ENCODE peak calls at places on chromosomes 13 and 19, in ten cellular contexts. One of them, this sample, is unnamed.

GRCh38 chr13:86846501-86846900 is 824.7 kb upstream of the SLITRK5 start:
- DNase-seq in A673: no peak
- DNase-seq in esophagus muscularis mucosa: no peak
- DNase-seq in progenitor cell of endocrine pancreas: no peak
- DNase-seq in Peyer's patch: no peak
- DNase-seq in WTC11: no peak
- DNase-seq in HepG2: no peak
- DNase-seq in heart right ventricle: no peak
- DNase-seq in nephron progenitor cell: no peak
- DNase-seq in hepatocyte: no peak
- DNase-seq in this sample: no peak

GRCh38 chr13:27288397-27288796 is 17.8 kb downstream of the RASL11A start:
- DNase-seq in A673: no peak
- DNase-seq in esophagus muscularis mucosa: no peak
- DNase-seq in progenitor cell of endocrine pancreas: no peak
- DNase-seq in Peyer's patch: no peak
- DNase-seq in WTC11: no peak
- DNase-seq in HepG2: no peak
- DNase-seq in heart right ventricle: no peak
- DNase-seq in nephron progenitor cell: no peak
- DNase-seq in hepatocyte: no peak
- DNase-seq in this sample: no peak

GRCh38 chr13:99527346-99527745 is 26.1 kb downstream of the TM9SF2 start:
- DNase-seq in A673: no peak
- DNase-seq in esophagus muscularis mucosa: no peak
- DNase-seq in progenitor cell of endocrine pancreas: no peak
- DNase-seq in Peyer's patch: no peak
- DNase-seq in WTC11: no peak
- DNase-seq in HepG2: no peak
- DNase-seq in heart right ventricle: no peak
- DNase-seq in nephron progenitor cell: no peak
- DNase-seq in hepatocyte: no peak
- DNase-seq in this sample: no peak

GRCh38 chr13:71876648-71877279 is 9.8 kb upstream of the DACH1 start:
- DNase-seq in A673: no peak
- DNase-seq in esophagus muscularis mucosa: no peak
- DNase-seq in progenitor cell of endocrine pancreas: no peak
- DNase-seq in Peyer's patch: no peak
- DNase-seq in WTC11: no peak
- DNase-seq in HepG2: no peak
- DNase-seq in heart right ventricle: no peak
- DNase-seq in nephron progenitor cell: no peak
- DNase-seq in hepatocyte: no peak
- DNase-seq in this sample: no peak

GRCh38 chr19:23817519-23817918 is 58.8 kb upstream of the ZNF681 start:
- DNase-seq in A673: peak; percentile 3
- DNase-seq in esophagus muscularis mucosa: no peak
- DNase-seq in progenitor cell of endocrine pancreas: no peak
- DNase-seq in Peyer's patch: peak; percentile 59
- DNase-seq in WTC11: peak; percentile 53
- DNase-seq in HepG2: peak; percentile 22
- DNase-seq in heart right ventricle: peak; percentile 21
- DNase-seq in nephron progenitor cell: no peak
- DNase-seq in hepatocyte: peak; percentile 47
- DNase-seq in this sample: no peak

GRCh38 chr19:3544742-3545668 is 6.0 kb downstream of the TEKTIP1 start:
- DNase-seq in A673: peak; percentile 61
- DNase-seq in esophagus muscularis mucosa: no peak
- DNase-seq in progenitor cell of endocrine pancreas: peak; percentile 80
- DNase-seq in Peyer's patch: peak; percentile 86
- DNase-seq in WTC11: peak; percentile 93
- DNase-seq in HepG2: peak; percentile 35
- DNase-seq in heart right ventricle: peak; percentile 83
- DNase-seq in nephron progenitor cell: peak; percentile 89
- DNase-seq in hepatocyte: peak; percentile 58
- DNase-seq in this sample: peak; percentile 92

GRCh38 chr13:85970727-85971126 is 171.5 kb upstream of the SLITRK6 start:
- DNase-seq in A673: peak; percentile 3
- DNase-seq in esophagus muscularis mucosa: no peak
- DNase-seq in progenitor cell of endocrine pancreas: no peak
- DNase-seq in Peyer's patch: no peak
- DNase-seq in WTC11: no peak
- DNase-seq in HepG2: no peak
- DNase-seq in heart right ventricle: no peak
- DNase-seq in nephron progenitor cell: no peak
- DNase-seq in hepatocyte: no peak
- DNase-seq in this sample: no peak

GRCh38 chr13:36675213-36675536 is 1.4 kb downstream of the SERTM1 start:
- DNase-seq in A673: peak; percentile 22
- DNase-seq in esophagus muscularis mucosa: no peak
- DNase-seq in progenitor cell of endocrine pancreas: no peak
- DNase-seq in Peyer's patch: no peak
- DNase-seq in WTC11: no peak
- DNase-seq in HepG2: no peak
- DNase-seq in heart right ventricle: no peak
- DNase-seq in nephron progenitor cell: no peak
- DNase-seq in hepatocyte: no peak
- DNase-seq in this sample: no peak

GRCh38 chr19:51901860-51902259 is 3.0 kb downstream of the ZNF649 start:
- DNase-seq in A673: no peak
- DNase-seq in esophagus muscularis mucosa: no peak
- DNase-seq in progenitor cell of endocrine pancreas: no peak
- DNase-seq in Peyer's patch: no peak
- DNase-seq in WTC11: no peak
- DNase-seq in HepG2: no peak
- DNase-seq in heart right ventricle: no peak
- DNase-seq in nephron progenitor cell: no peak
- DNase-seq in hepatocyte: no peak
- DNase-seq in this sample: no peak

GRCh38 chr19:48169585-48169973 is 565 bp downstream of the LIG1 start:
- DNase-seq in A673: peak; percentile 75
- DNase-seq in esophagus muscularis mucosa: peak; percentile 92
- DNase-seq in progenitor cell of endocrine pancreas: peak; percentile 82
- DNase-seq in Peyer's patch: peak; percentile 95
- DNase-seq in WTC11: peak; percentile 93
- DNase-seq in HepG2: peak; percentile 45
- DNase-seq in heart right ventricle: peak; percentile 79
- DNase-seq in nephron progenitor cell: peak; percentile 90
- DNase-seq in hepatocyte: peak; percentile 95
- DNase-seq in this sample: peak; percentile 95
- TF ChIP-seq CTCF in A673: no peak
- TF ChIP-seq CTCF in esophagus muscularis mucosa: no peak
- TF ChIP-seq CTCF in progenitor cell of endocrine pancreas: peak; percentile 20
- TF ChIP-seq CTCF in Peyer's patch: no peak
- TF ChIP-seq CTCF in WTC11: no peak
- TF ChIP-seq CTCF in HepG2: no peak
- TF ChIP-seq CTCF in heart right ventricle: no peak
- TF ChIP-seq CTCF in nephron progenitor cell: no peak
- TF ChIP-seq CTCF in hepatocyte: no peak
- TF ChIP-seq CTCF in this sample: no peak

DNA sequence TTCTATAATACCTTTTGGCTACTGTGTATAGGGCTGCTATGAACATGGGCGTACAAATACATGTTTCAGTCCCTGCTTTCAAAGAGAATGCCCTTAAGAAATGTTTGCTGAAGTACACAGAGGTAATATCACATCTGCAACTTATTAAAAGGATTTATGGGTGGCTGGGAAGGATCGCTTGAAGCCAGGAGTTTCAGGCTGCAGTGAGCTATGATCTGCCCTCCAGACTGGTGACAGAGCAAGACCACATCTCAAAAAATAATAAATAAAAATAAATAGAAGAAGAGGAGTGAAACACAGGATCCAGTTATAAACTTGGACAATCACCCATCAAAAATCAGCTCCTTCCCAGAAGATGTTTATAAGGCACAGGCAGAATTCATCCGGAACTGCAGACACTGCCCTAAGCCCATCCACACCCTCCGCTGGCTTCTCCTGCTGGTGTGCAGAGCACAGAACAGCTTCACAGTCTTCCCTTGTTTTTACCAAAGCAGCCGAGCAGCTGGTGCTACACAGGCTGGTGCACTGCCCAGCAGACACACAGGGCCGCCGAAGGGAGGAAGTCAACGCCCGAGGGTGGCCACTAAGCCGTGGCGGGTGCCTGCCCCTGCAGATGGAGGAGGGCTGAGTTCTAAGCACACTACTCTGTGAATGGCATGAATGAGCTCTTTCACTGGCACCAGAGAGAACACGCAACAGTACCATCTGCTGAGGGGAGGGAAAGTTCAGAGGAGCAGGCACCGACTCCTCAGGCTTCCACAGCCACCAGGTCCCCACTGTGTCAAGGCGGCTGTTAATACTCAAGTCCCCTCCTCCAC is 44.0 kb downstream of the BRD4 start:
- DNase-seq in A673: peak; percentile 44
- DNase-seq in esophagus muscularis mucosa: no peak
- DNase-seq in progenitor cell of endocrine pancreas: no peak
- DNase-seq in Peyer's patch: peak; percentile 81
- DNase-seq in WTC11: no peak
- DNase-seq in HepG2: no peak
- DNase-seq in heart right ventricle: no peak
- DNase-seq in nephron progenitor cell: no peak
- DNase-seq in hepatocyte: no peak
- DNase-seq in this sample: no peak
- TF ChIP-seq CTCF in A673: no peak
- TF ChIP-seq CTCF in esophagus muscularis mucosa: no peak
- TF ChIP-seq CTCF in progenitor cell of endocrine pancreas: no peak
- TF ChIP-seq CTCF in Peyer's patch: no peak
- TF ChIP-seq CTCF in WTC11: no peak
- TF ChIP-seq CTCF in HepG2: no peak
- TF ChIP-seq CTCF in heart right ventricle: no peak
- TF ChIP-seq CTCF in nephron progenitor cell: no peak
- TF ChIP-seq CTCF in hepatocyte: no peak
- TF ChIP-seq CTCF in this sample: no peak

GRCh38 chr19:29664753-29665214 is 477 bp upstream of the PLEKHF1 start:
- DNase-seq in A673: no peak
- DNase-seq in esophagus muscularis mucosa: no peak
- DNase-seq in progenitor cell of endocrine pancreas: no peak
- DNase-seq in Peyer's patch: no peak
- DNase-seq in WTC11: no peak
- DNase-seq in HepG2: no peak
- DNase-seq in heart right ventricle: no peak
- DNase-seq in nephron progenitor cell: no peak
- DNase-seq in hepatocyte: no peak
- DNase-seq in this sample: no peak
- TF ChIP-seq CTCF in A673: no peak
- TF ChIP-seq CTCF in esophagus muscularis mucosa: no peak
- TF ChIP-seq CTCF in progenitor cell of endocrine pancreas: peak; percentile 25
- TF ChIP-seq CTCF in Peyer's patch: peak; percentile 15
- TF ChIP-seq CTCF in WTC11: no peak
- TF ChIP-seq CTCF in HepG2: peak; percentile 42
- TF ChIP-seq CTCF in heart right ventricle: peak; percentile 53
- TF ChIP-seq CTCF in nephron progenitor cell: no peak
- TF ChIP-seq CTCF in hepatocyte: no peak
- TF ChIP-seq CTCF in this sample: no peak

GRCh38 chr13:40970803-40971202 is 48.3 kb downstream of the ELF1 start:
- DNase-seq in A673: no peak
- DNase-seq in esophagus muscularis mucosa: no peak
- DNase-seq in progenitor cell of endocrine pancreas: no peak
- DNase-seq in Peyer's patch: no peak
- DNase-seq in WTC11: no peak
- DNase-seq in HepG2: no peak
- DNase-seq in heart right ventricle: no peak
- DNase-seq in nephron progenitor cell: no peak
- DNase-seq in hepatocyte: no peak
- DNase-seq in this sample: no peak

GRCh38 chr13:40971321-40971720 is 47.8 kb downstream of the ELF1 start:
- DNase-seq in A673: no peak
- DNase-seq in esophagus muscularis mucosa: no peak
- DNase-seq in progenitor cell of endocrine pancreas: no peak
- DNase-seq in Peyer's patch: no peak
- DNase-seq in WTC11: no peak
- DNase-seq in HepG2: no peak
- DNase-seq in heart right ventricle: no peak
- DNase-seq in nephron progenitor cell: no peak
- DNase-seq in hepatocyte: no peak
- DNase-seq in this sample: no peak

GRCh38 chr13:40975441-40975840 is 43.7 kb downstream of the ELF1 start:
- DNase-seq in A673: no peak
- DNase-seq in esophagus muscularis mucosa: no peak
- DNase-seq in progenitor cell of endocrine pancreas: no peak
- DNase-seq in Peyer's patch: no peak
- DNase-seq in WTC11: no peak
- DNase-seq in HepG2: no peak
- DNase-seq in heart right ventricle: no peak
- DNase-seq in nephron progenitor cell: no peak
- DNase-seq in hepatocyte: no peak
- DNase-seq in this sample: no peak

GRCh38 chr13:40973409-40973808 is 45.7 kb downstream of the ELF1 start:
- DNase-seq in A673: no peak
- DNase-seq in esophagus muscularis mucosa: no peak
- DNase-seq in progenitor cell of endocrine pancreas: no peak
- DNase-seq in Peyer's patch: no peak
- DNase-seq in WTC11: no peak
- DNase-seq in HepG2: no peak
- DNase-seq in heart right ventricle: no peak
- DNase-seq in nephron progenitor cell: no peak
- DNase-seq in hepatocyte: no peak
- DNase-seq in this sample: no peak

GRCh38 chr13:40974460-40975407 is 44.4 kb downstream of the ELF1 start:
- DNase-seq in A673: peak; percentile 77
- DNase-seq in esophagus muscularis mucosa: no peak
- DNase-seq in progenitor cell of endocrine pancreas: no peak
- DNase-seq in Peyer's patch: peak; percentile 63
- DNase-seq in WTC11: no peak
- DNase-seq in HepG2: peak; percentile 65
- DNase-seq in heart right ventricle: no peak
- DNase-seq in nephron progenitor cell: peak; percentile 6
- DNase-seq in hepatocyte: peak; percentile 58
- DNase-seq in this sample: no peak
- TF ChIP-seq CTCF in A673: peak; percentile 74
- TF ChIP-seq CTCF in esophagus muscularis mucosa: peak; percentile 38
- TF ChIP-seq CTCF in progenitor cell of endocrine pancreas: peak; percentile 52
- TF ChIP-seq CTCF in Peyer's patch: peak; percentile 65
- TF ChIP-seq CTCF in WTC11: peak; percentile 26
- TF ChIP-seq CTCF in HepG2: peak; percentile 63
- TF ChIP-seq CTCF in heart right ventricle: peak; percentile 58
- TF ChIP-seq CTCF in nephron progenitor cell: peak; percentile 40
- TF ChIP-seq CTCF in hepatocyte: peak; percentile 48
- TF ChIP-seq CTCF in this sample: peak; percentile 69

DNA sequence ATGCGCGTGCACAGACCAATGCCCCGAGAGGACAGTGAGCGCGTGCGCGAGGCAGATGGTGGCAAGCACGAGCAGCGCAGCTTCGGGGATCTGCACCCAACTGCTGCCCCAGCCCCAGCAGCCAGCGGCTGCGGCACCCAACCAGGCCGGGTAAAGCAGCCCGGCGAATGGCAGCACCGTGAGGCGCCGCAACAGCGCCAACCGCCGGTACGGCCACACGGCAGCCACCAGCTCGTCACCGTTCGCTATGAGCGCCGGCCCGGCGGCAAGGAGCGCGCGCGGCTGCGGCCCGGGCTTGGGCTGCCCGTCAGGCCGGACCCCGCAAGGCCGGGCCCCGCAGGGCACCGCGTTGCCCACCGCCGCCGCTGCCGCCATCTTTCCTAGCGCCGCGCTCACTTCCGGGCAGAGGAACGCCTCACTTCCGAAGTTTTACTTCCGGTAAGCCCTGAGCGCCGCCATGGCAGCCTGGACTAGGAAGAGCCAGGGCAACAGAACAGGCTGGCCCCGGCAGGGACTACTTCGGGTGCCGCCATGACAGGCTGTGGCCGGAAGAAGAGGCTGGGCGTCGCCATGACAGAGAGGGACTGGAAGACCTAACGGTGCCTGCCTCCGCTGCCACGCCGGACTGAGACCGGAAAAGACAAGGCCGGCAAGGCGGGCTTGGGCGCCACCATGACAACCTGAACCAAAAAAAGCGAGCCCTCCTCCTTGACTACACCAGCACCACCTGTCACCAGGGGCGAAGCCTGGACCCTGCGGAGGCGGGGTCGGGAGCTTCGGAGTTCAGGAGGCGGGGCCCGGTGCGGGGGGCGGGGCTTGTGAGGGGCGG is at the start of gene ATP13A1:
- DNase-seq in A673: peak; percentile 98
- DNase-seq in esophagus muscularis mucosa: peak; percentile 98
- DNase-seq in progenitor cell of endocrine pancreas: peak; percentile 90
- DNase-seq in Peyer's patch: peak; percentile 98
- DNase-seq in WTC11: peak; percentile 88
- DNase-seq in HepG2: peak; percentile 95
- DNase-seq in heart right ventricle: peak; percentile 95
- DNase-seq in nephron progenitor cell: peak; percentile 86
- DNase-seq in hepatocyte: peak; percentile 97
- DNase-seq in this sample: peak; percentile 93
- TF ChIP-seq CTCF in A673: peak; percentile 27
- TF ChIP-seq CTCF in esophagus muscularis mucosa: peak; percentile 23
- TF ChIP-seq CTCF in progenitor cell of endocrine pancreas: peak; percentile 34
- TF ChIP-seq CTCF in Peyer's patch: peak; percentile 53
- TF ChIP-seq CTCF in WTC11: no peak
- TF ChIP-seq CTCF in HepG2: peak; percentile 13
- TF ChIP-seq CTCF in heart right ventricle: peak; percentile 20
- TF ChIP-seq CTCF in nephron progenitor cell: no peak
- TF ChIP-seq CTCF in hepatocyte: no peak
- TF ChIP-seq CTCF in this sample: peak; percentile 18

This sample was measured in GM13977.